ENCODE peak calls at places on chromosomes 16 and 17, in four cellular contexts. Z is H1, J is K562, W is GM12878. Y is an unnamed sample.

GRCh38 chr17:79779661-79780365 is 1.9 kb downstream of the CBX2 start:
- DNase-seq in Z (no peak), W (no peak), J (no peak), Y (no peak)

GRCh38 chr16:85634747-85635544 is 21.8 kb downstream of the GSE1 start:
- DNase-seq in Z (no peak), W (no peak), J (no peak), Y (no peak)

GRCh38 chr16:2460391-2460713 is 443 bp downstream of the TEDC2 start:
- DNase-seq in W (no peak), J (no peak), Z (no peak), Y (no peak)

GRCh38 chr16:1152651-1153259 is at the start of gene CACNA1H:
- DNase-seq in J (peak; percentile 96), W (no peak), Z (peak; percentile 81), Y (no peak)

GRCh38 chr17:4536742-4537411 is 18.3 kb downstream of the MYBBP1A start:
- DNase-seq in J (no peak), W (no peak), Z (no peak), Y (peak; percentile 7)

GRCh38 chr17:77832180-77832560 is 126.3 kb upstream of the TNRC6C start:
- DNase-seq in J (no peak), W (no peak), Z (no peak), Y (no peak)

GRCh38 chr16:15811778-15812750 is 44.8 kb downstream of the MYH11 start:
- DNase-seq in J (no peak), W (no peak), Z (no peak), Y (peak; percentile 86)

GRCh38 chr16:82192665-82193064 is 22.6 kb upstream of the MPHOSPH6 start:
- DNase-seq in Z (no peak), J (no peak), W (no peak), Y (peak; percentile 88)

GRCh38 chr16:75296606-75297005 is 45.2 kb upstream of the BCAR1 start:
- DNase-seq in Z (no peak), J (no peak), W (no peak), Y (peak; percentile 77)

GRCh38 chr17:27477050-27477647 is 20.9 kb downstream of the KSR1 start:
- DNase-seq in Z (no peak), J (no peak), W (peak; percentile 82), Y (no peak)

GRCh38 chr17:50027639-50028206 is 28.2 kb upstream of the ITGA3 start:
- DNase-seq in W (no peak), Z (no peak), J (peak; percentile 7), Y (peak; percentile 96)

GRCh38 chr17:56679767-56680422 is 86.4 kb downstream of the NOG start:
- DNase-seq in W (no peak), J (no peak), Z (no peak), Y (no peak)

GRCh38 chr16:3188925-3189825 is 1.2 kb downstream of the OR1F1 start:
- DNase-seq in Z (peak; percentile 96), J (peak; percentile 79), W (no peak), Y (peak; percentile 59)

GRCh38 chr17:49521088-49521450 is 26.0 kb downstream of the NGFR start:
- DNase-seq in Z (no peak), W (no peak), J (no peak), Y (no peak)

GRCh38 chr17:1830288-1830687 is 483 bp downstream of the RPA1 start:
- DNase-seq in Z (peak; percentile 49), J (no peak), W (no peak), Y (no peak)

GRCh38 chr16:55713103-55713502 is 57.3 kb downstream of the SLC6A2 start:
- DNase-seq in W (no peak), Z (no peak), J (no peak), Y (no peak)

GRCh38 chr16:71526111-71526998 is at the start of gene CHST4:
- DNase-seq in W (no peak), J (no peak), Z (peak; percentile 66), Y (peak; percentile 57)

GRCh38 chr17:3043737-3044365 is 19.6 kb downstream of the OR1D5 start:
- DNase-seq in J (peak; percentile 16), W (no peak), Z (peak; percentile 73), Y (no peak)

GRCh38 chr16:243348-243747 is 8.7 kb downstream of the FAM234A start:
- DNase-seq in J (no peak), Z (no peak), W (no peak), Y (no peak)

GRCh38 chr16:79089735-79090284 is 510.7 kb downstream of the MAF start:
- DNase-seq in W (peak; percentile 9), J (no peak), Z (no peak), Y (no peak)

GRCh38 chr17:21129023-21129681 is 2.4 kb downstream of the DHRS7B start:
- DNase-seq in J (no peak), W (no peak), Z (no peak), Y (peak; percentile 67)

GRCh38 chr17:6413073-6413472 is 21.8 kb downstream of the AIPL1 start:
- DNase-seq in J (peak; percentile 13), Z (no peak), W (no peak), Y (peak; percentile 40)

GRCh38 chr16:87860553-87861299 is 8.6 kb downstream of the SLC7A5 start:
- DNase-seq in W (no peak), Z (no peak), J (peak; percentile 13), Y (peak; percentile 78)

DNA sequence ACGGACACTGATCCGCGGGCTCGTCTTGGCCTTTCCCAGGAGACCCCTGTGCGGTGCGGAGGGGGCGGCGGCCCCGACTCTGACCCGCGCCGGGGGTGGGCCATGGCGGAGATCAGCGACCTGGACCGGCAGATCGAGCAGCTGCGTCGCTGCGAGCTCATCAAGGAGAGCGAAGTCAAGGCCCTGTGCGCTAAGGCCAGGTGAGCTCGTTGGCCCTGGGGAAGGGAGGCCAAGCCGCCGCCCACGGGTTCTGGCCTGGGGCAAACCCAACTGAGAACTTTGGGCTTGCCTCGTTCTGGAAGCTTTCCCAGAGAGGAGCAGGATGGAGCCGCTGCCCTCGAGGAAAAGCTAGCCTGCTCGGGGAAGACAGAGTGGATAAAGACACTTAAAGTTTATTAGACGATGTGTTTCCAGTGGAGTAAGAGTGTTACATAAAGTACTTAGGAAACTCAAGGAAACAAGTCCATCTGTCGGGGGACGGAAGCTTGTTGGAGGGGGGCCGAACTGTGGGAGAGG is 540 bp downstream of the PPP4C start:
- DNase-seq in Z (no peak), J (no peak), W (no peak), Y (no peak)
- TF ChIP-seq CHD1 in Z (no peak), J (no peak), W (no peak), Y (no peak)

GRCh38 chr17:58517928-58518609 is 3.6 kb upstream of the MTMR4 start:
- DNase-seq in Z (peak; percentile 95), J (peak; percentile 98), W (peak; percentile 99), Y (peak; percentile 100)

GRCh38 chr17:58521680-58522079 is 7.2 kb upstream of the MTMR4 start:
- DNase-seq in Z (no peak), W (no peak), J (no peak), Y (no peak)

GRCh38 chr17:58517378-58517927 is 3.0 kb upstream of the MTMR4 start:
- DNase-seq in J (no peak), Z (no peak), W (no peak), Y (no peak)

GRCh38 chr17:58516644-58517377 is 2.4 kb upstream of the MTMR4 start:
- DNase-seq in J (no peak), Z (no peak), W (no peak), Y (no peak)

GRCh38 chr17:58520843-58521430 is 6.5 kb upstream of the MTMR4 start:
- DNase-seq in J (no peak), Z (peak; percentile 62), W (no peak), Y (peak; percentile 13)
- TF ChIP-seq CHD1 in J (no peak), Z (no peak), W (no peak), Y (no peak)

GRCh38 chr17:44417553-44417952 is 28.1 kb upstream of the ITGA2B start:
- DNase-seq in W (peak; percentile 51), Z (no peak), J (no peak), Y (peak; percentile 97)
- TF ChIP-seq CHD1 in W (no peak), Z (no peak), J (no peak), Y (no peak)

GRCh38 chr16:25413962-25414361 is 156.3 kb upstream of the ZKSCAN2 start:
- DNase-seq in W (no peak), Z (no peak), J (no peak), Y (no peak)
- TF ChIP-seq CHD1 in W (no peak), Z (no peak), J (no peak), Y (no peak)

DNA sequence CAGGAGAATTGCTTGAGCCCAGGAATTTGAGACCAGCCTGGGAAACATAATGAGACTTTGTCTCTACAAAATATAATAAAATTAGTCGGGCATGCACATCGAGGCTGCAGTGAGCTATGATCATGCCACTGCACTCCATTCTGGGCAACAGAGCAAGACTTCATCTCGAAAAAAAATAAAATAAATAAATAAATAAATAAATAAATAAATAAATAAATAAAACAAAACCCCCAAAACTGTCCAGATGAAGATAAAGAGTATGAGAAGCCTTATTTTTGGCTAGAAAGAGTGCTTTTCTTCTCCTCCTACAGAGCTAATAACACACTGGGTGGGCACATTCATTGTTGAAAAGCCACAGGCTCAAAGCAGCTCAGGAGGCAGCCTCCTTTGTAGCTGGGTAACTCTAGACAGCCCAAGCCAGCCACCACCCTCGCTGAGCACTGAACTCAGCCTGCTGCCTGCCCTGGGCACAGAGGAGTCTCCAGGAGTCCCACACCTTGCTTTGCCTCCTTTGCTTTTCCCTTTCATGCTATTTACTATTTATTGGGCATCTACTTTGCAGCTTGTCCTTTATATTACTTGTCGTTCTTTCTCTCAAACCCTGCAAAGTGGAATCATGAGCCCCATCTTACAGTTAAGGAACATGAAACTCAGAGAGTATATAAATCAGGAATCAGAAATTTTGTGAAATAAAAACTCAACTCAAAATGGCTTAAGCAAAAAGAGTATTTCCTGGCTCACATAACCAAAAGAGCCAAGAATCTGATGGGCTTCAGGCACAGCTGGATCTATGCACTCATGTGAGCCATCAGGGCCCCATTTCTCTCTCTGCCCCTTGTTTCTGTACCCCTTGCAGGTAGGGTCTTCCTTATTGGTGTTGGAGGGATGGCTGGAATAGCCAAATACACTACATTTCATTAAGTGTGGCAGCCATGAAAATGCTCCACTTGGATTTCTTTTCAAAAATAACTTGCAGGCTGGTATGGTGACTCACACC is 18.1 kb upstream of the C16orf87 start:
- DNase-seq in W (no peak), Z (no peak), J (no peak), Y (no peak)
- TF ChIP-seq CHD1 in W (no peak), Z (no peak), J (no peak), Y (no peak)

GRCh38 chr17:43779145-43780125 is 658 bp upstream of the DUSP3 start:
- DNase-seq in Z (no peak), J (no peak), W (no peak), Y (peak; percentile 25)
- TF ChIP-seq CHD1 in Z (no peak), J (no peak), W (no peak), Y (no peak)

GRCh38 chr17:385195-385835 is 32.7 kb upstream of the RPH3AL start:
- DNase-seq in Z (peak; percentile 64), W (no peak), J (peak; percentile 69), Y (no peak)

GRCh38 chr17:384622-385194 is 32.1 kb upstream of the RPH3AL start:
- DNase-seq in Z (no peak), W (no peak), J (no peak), Y (no peak)

GRCh38 chr17:385836-386144 is 33.2 kb upstream of the RPH3AL start:
- DNase-seq in W (no peak), Z (no peak), J (no peak), Y (no peak)

GRCh38 chr17:388087-388486 is 35.5 kb upstream of the RPH3AL start:
- DNase-seq in Z (no peak), J (no peak), W (no peak), Y (no peak)

GRCh38 chr17:386145-386876 is 33.7 kb upstream of the RPH3AL start:
- DNase-seq in J (peak; percentile 93), W (no peak), Z (peak; percentile 92), Y (no peak)
- TF ChIP-seq CHD1 in J (no peak), W (no peak), Z (no peak), Y (no peak)